ENCODE peak calls at places on chromosomes 11 and 22, in five cellular contexts. R, M, I, J and B are unnamed samples.

GRCh38 chr22:43399338-43399979 is 12.4 kb upstream of the MPPED1 start:
- DNase-seq in R (no peak), J (no peak), M (no peak), I (no peak), B (no peak)

GRCh38 chr22:16965560-16965959 is 42.5 kb downstream of the GAB4 start:
- DNase-seq in R (no peak), I (no peak), M (no peak), J (no peak), B (no peak)

GRCh38 chr11:113805640-113806039 is 26.0 kb downstream of the CLDN25 start:
- DNase-seq in I (no peak), R (no peak), M (no peak), J (no peak), B (no peak)

GRCh38 chr11:116605543-116605942 is 167.2 kb downstream of the BUD13 start:
- DNase-seq in I (peak), R (no peak), M (no peak), J (no peak), B (peak)

GRCh38 chr22:47304191-47304831 is 541.9 kb downstream of the TBC1D22A start:
- DNase-seq in M (no peak), I (no peak), J (no peak), R (no peak), B (no peak)

GRCh38 chr11:117545706-117546105 is 218.1 kb downstream of the CEP164 start:
- DNase-seq in R (no peak), J (no peak), I (no peak), M (no peak), B (no peak)

GRCh38 chr11:125448136-125448535 is 47.9 kb downstream of the FEZ1 start:
- DNase-seq in M (peak), J (no peak), R (peak), I (no peak), B (no peak)

GRCh38 chr22:49966716-49967332 is 6.3 kb downstream of the PIM3 start:
- DNase-seq in R (peak), J (peak), I (no peak), M (peak), B (peak)

GRCh38 chr22:46734830-46735453 is 3.1 kb downstream of the CERK start:
- DNase-seq in J (peak), M (no peak), I (no peak), R (no peak), B (no peak)

GRCh38 chr22:31291716-31292644 is at the start of gene PIK3IP1:
- DNase-seq in J (peak), R (peak), I (peak), M (peak), B (peak)

GRCh38 chr11:78586452-78587046 is 11.9 kb upstream of the NARS2 start:
- DNase-seq in M (no peak), J (no peak), I (peak), R (peak), B (no peak)

GRCh38 chr11:27319065-27319464 is 44.0 kb downstream of the CCDC34 start:
- DNase-seq in M (peak), I (peak), J (no peak), R (no peak), B (no peak)

GRCh38 chr11:18191376-18191775 is 18.7 kb downstream of the MRGPRX4 start:
- DNase-seq in I (no peak), M (no peak), J (no peak), R (no peak), B (no peak)

GRCh38 chr11:105609832-105610781 is at the start of gene GRIA4:
- DNase-seq in I (peak), J (no peak), M (peak), R (peak), B (peak)

GRCh38 chr11:134069426-134069921 is 602 bp downstream of the JAM3 start:
- DNase-seq in J (no peak), R (no peak), M (peak), I (no peak), B (peak)

GRCh38 chr11:8253566-8253965 is 10.1 kb downstream of the LMO1 start:
- DNase-seq in J (peak), R (no peak), I (no peak), M (no peak), B (no peak)

GRCh38 chr22:21651521-21652009 is 9.5 kb downstream of the SDF2L1 start:
- DNase-seq in I (no peak), M (no peak), J (no peak), R (no peak), B (no peak)

GRCh38 chr11:69705901-69706787 is 2.3 kb upstream of the FGF19 start:
- DNase-seq in M (no peak), J (no peak), I (no peak), R (no peak), B (no peak)

DNA sequence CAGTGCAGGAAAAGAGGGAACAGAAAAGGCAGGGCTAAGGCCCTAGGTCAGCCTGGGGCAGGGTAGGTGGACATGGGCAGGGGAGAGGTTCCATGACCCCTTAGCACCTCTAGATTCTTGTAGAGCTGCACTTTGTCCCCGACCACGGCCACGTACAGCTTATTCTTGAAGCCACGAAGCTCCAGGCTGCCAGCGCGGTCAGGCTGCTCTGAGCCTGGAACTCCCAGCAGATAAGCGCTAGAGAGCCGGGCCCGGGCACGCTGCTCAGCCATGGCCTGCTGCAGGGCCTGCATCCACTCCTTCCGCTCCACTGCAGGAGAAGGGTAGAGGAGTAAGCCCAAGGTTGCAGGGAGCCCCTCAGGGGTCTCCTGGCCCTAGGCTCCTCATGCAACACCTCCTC is 36.1 kb upstream of the PDE2A start:
- DNase-seq in R (no peak), I (no peak), M (no peak), J (no peak), B (no peak)
- TF ChIP-seq CTCF in R (no peak), I (no peak), M (no peak), J (no peak), B (no peak)

GRCh38 chr11:24837112-24837511 is 340.3 kb downstream of the LUZP2 start:
- DNase-seq in M (no peak), R (no peak), I (no peak), J (no peak), B (no peak)
- TF ChIP-seq CTCF in M (no peak), R (no peak), I (no peak), J (no peak), B (no peak)

DNA sequence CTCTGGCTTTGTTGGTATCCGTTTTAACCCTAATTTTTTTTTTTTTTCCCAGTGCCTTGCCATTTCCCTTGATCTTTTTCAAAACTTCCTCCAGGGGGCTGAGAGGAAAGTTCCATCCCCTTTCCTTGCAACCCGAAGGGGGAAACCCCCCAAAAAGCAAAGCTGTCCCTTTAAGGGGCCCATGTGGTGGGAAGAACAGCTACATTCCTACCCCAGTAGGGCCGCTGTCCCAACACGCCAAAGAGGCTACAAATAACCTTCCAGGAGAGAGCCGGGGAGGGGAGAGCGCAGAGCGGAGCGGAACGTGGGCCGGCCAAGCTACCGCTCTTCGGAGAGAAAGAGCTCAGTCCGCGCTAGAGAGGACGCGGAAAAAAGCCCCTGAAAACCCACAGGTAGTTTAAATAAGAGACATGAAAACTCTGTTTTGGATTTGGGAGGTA is 1.7 kb downstream of the LRP4 start:
- DNase-seq in J (no peak), R (peak), I (peak), M (peak), B (peak)
- TF ChIP-seq CTCF in J (no peak), R (peak), I (no peak), M (peak), B (peak)

GRCh38 chr11:119357069-119357468 is 10.6 kb upstream of the MFRP start:
- DNase-seq in I (no peak), R (no peak), M (no peak), J (no peak), B (no peak)
- TF ChIP-seq CTCF in I (no peak), R (no peak), M (no peak), J (no peak), B (no peak)

DNA sequence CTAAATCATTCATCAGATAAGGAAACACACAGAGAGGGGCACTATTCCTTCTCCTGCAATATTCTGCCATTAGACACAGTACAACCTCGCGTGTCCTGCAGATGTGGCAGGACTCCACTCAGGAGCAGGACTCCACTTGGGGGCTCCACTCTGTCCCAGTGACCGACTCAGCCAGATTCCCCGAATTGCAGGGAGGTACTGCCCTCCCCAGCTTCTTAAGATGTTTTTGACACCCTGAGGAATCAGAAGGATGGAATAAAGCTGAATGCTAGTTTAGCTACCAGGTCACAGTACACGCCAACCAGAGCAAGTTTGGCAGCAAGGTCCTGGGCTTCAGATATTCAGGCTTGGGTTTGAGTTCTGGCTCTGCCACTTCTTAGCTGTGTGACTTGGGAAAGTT is 99.3 kb upstream of the USP47 start:
- DNase-seq in R (no peak), J (no peak), I (no peak), M (no peak), B (no peak)
- TF ChIP-seq CTCF in R (no peak), J (no peak), I (no peak), M (no peak), B (no peak)

DNA sequence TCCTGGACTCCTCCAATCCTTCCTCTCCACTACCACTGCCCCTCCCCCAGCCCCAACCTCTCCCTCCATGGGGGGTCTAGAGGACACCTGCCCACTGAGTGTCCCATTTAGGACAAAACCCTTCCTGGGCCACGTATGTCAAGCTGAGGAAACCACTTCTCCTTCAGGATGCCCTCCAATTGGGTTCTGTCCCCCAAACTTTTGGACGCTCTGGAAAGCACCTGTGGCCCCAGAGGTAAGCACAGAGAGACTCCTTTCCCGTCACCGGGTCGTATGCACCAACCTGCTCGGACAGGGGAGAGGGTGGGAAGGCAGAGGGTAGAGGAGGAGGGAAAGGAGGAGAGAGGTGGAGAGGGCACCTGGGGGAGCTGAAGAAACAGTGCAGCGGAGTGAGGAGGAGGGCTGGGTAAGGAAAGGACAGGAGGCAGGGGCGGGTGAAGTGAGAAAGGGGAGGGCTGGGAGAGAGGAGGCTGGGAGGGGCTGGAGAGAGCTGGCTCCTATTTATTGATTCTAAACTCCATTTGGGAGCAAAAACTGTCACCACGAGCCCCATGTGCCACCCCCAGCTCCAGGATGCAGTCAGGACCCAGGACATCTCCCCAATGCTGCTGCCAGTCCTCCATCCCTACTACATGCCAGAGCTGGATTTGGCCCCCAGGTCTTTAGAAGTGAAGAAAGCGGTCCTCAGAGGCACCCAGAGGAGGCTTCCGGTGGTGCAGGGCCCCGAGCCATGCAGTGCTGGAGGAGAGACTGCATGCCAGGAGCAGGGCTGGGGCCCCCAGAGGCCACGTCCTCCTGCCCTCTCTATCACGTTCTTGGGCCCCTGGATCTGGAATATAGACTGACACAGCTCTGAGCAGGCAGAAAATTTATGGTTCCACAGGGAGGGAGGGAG is 53.6 kb downstream of the SLC22A12 start:
- DNase-seq in J (no peak), R (no peak), M (no peak), I (no peak), B (no peak)
- TF ChIP-seq CTCF in J (no peak), R (no peak), M (no peak), I (no peak), B (peak)

DNA sequence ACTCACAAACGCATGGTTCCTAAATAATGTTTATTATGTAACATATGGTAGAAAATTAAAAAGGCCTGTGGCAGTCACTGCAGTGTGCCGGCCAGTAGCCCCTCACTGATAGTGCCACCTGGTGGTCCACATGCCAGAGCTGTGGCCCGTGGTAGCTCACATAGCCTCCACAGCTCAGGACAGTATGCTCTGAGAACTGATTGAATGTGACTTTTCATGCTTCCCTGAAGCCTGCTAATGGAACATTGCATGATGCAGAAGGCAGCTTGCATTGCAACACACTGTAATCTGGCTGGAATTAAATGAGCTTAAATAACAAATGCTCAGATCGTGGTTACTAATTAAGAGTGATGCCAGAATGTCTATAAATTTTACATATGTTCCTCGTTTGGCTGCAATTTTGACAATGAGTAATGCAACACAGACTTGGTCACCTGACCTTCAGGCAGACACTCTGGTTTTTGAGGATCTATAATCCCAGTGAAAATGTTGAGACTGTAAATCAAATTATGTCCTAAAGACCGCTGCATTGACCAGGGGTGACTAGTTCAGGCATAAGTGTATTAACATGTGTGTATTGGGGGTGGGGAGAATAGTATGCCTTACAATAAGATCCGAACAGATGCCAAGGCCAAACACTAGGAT is 566.4 kb downstream of the METTL15 start:
- DNase-seq in J (no peak), R (peak), M (peak), I (peak), B (peak)
- TF ChIP-seq CTCF in J (no peak), R (peak), M (peak), I (peak), B (peak)

DNA sequence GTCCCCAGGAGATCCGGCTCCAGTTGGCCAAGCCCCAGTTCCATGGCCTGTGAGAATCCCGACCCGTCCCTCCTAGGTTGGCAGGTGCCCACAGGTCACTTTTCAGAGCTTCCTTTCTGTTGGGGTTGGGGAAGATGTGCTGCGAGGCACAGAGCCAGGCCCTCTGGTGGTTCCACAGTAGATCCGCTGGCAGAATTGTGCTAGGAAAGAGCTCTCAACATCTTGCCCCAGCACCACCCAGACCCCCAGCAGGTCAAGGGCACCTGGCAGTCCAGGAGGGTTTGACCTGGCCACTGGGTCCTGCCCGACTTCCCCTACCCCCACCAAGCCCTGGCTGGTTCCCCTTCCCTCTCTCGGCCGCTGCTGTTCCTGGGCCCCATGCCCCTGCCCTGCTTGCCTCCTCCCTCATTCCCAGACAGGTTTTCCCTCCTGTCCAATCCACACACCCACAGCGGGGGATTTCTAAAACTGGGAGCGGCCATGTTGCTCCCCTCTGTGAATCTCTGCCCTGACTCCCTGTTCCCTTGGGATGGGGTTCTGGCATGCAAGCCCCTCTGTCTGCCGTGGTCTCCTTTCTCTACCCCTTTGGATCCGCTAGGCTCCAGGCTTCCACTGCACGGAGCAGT is 26.2 kb upstream of the GCAT start:
- DNase-seq in R (no peak), M (no peak), J (no peak), I (peak), B (no peak)
- TF ChIP-seq CTCF in R (peak), M (peak), J (no peak), I (peak), B (peak)

DNA sequence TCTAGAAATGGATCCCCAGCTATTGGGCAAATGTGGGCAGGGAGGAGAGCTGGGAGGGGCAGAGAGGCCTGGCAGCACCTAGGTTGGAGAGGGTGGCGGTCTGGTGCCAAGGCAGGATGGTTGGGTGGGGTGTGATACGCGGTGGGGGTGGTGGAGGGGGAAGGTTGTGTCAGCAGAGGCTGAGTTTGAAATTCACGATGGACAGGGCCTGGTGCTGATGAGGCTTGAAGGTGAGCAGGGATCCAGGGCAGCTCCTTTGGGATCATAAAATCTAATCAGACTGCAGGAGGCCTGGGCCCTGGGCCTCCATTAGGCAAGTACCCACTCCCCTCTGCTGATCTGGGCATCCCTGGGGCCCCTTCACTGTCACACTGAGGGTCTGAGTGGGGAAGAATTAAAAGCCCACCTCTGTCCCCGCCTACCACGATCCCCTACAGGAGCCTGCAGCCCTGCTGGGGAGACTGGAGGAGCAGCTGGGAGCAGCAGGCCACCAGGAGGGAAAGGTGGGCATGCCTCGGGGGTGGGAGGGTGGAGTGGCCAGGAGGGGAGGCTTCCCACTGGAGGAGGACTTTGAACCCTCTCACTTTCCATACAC is 24.0 kb downstream of the IGLL1 start:
- DNase-seq in M (no peak), J (peak), I (no peak), R (no peak), B (no peak)
- TF ChIP-seq CTCF in M (no peak), J (no peak), I (no peak), R (no peak), B (no peak)

GRCh38 chr11:73308003-73308962 is at the start of gene ARHGEF17:
- DNase-seq in R (peak), I (peak), J (peak), M (peak), B (peak)

GRCh38 chr11:73308963-73309960 is 1.2 kb downstream of the ARHGEF17 start:
- DNase-seq in J (no peak), M (peak), R (peak), I (peak), B (peak)

GRCh38 chr11:73307323-73308002 is 613 bp upstream of the ARHGEF17 start:
- DNase-seq in M (peak), J (peak), R (peak), I (peak), B (peak)

GRCh38 chr11:73306977-73307322 is 1.1 kb upstream of the ARHGEF17 start:
- DNase-seq in R (no peak), M (no peak), J (no peak), I (no peak), B (no peak)

GRCh38 chr11:73306069-73306468 is 2.0 kb upstream of the ARHGEF17 start:
- DNase-seq in J (no peak), M (no peak), R (no peak), I (peak), B (no peak)
- TF ChIP-seq CTCF in J (no peak), M (peak), R (peak), I (no peak), B (no peak)